ENCODE peak calls at places on chromosome 1, in six cellular contexts. Q, M, F, O, A and X are unnamed samples. For H3K36me3, the result is how much of the 10 kb centered on the place peaks cover.

GRCh38 chr1:6267686-6268281 is 6.9 kb upstream of the GPR153 start:
- DNase-seq in Q (no peak), M (no peak), F (no peak), O (no peak), A (no peak), X (no peak)

GRCh38 chr1:215567491-215568286 is 585 bp downstream of the KCTD3 start:
- DNase-seq in Q (no peak), M (peak), F (peak), O (peak), A (no peak), X (peak)

GRCh38 chr1:210792703-210793102 is 341.2 kb downstream of the KCNH1 start:
- DNase-seq in Q (no peak), M (no peak), F (no peak), O (no peak), A (no peak), X (no peak)

GRCh38 chr1:175742790-175743459 is 470 bp downstream of the TNR start:
- DNase-seq in Q (no peak), M (no peak), F (no peak), O (no peak), A (no peak), X (no peak)

GRCh38 chr1:143718021-143718420 is 253.8 kb downstream of the FAM72C start:
- DNase-seq in Q (no peak), M (no peak), F (no peak), O (no peak), A (no peak), X (no peak)

GRCh38 chr1:29282924-29283803 is 46.8 kb downstream of the PTPRU start:
- DNase-seq in Q (peak), M (peak), F (peak), O (peak), A (no peak), X (no peak)

GRCh38 chr1:53090227-53091147 is 28.5 kb downstream of the PODN start:
- DNase-seq in Q (no peak), M (no peak), F (no peak), O (peak), A (no peak), X (no peak)

GRCh38 chr1:56617141-56617540 is 28.0 kb upstream of the PRKAA2 start:
- DNase-seq in Q (no peak), M (no peak), F (no peak), O (no peak), A (no peak), X (no peak)

GRCh38 chr1:236159704-236160539 is 17.6 kb downstream of the GPR137B start:
- DNase-seq in Q (no peak), M (no peak), F (no peak), O (peak), A (no peak), X (no peak)

GRCh38 chr1:154335351-154335714 is 10.0 kb downstream of the ATP8B2 start:
- DNase-seq in Q (no peak), M (no peak), F (no peak), O (no peak), A (no peak), X (no peak)

GRCh38 chr1:154330669-154331068 is 5.3 kb downstream of the ATP8B2 start:
- DNase-seq in Q (no peak), M (no peak), F (no peak), O (no peak), A (no peak), X (no peak)

GRCh38 chr1:154337253-154337894 is 12.0 kb downstream of the ATP8B2 start:
- DNase-seq in Q (no peak), M (no peak), F (no peak), O (no peak), A (no peak), X (no peak)

GRCh38 chr1:154338875-154339274 is 13.6 kb downstream of the ATP8B2 start:
- DNase-seq in Q (no peak), M (no peak), F (no peak), O (no peak), A (no peak), X (no peak)

GRCh38 chr1:154334647-154335350 is 9.5 kb downstream of the ATP8B2 start:
- DNase-seq in Q (peak), M (peak), F (peak), O (peak), A (peak), X (peak)
- H3K36me3 ChIP-seq in Q (under half), M (under half), F (under half), O (under half), A (half or more), X (under half)

DNA sequence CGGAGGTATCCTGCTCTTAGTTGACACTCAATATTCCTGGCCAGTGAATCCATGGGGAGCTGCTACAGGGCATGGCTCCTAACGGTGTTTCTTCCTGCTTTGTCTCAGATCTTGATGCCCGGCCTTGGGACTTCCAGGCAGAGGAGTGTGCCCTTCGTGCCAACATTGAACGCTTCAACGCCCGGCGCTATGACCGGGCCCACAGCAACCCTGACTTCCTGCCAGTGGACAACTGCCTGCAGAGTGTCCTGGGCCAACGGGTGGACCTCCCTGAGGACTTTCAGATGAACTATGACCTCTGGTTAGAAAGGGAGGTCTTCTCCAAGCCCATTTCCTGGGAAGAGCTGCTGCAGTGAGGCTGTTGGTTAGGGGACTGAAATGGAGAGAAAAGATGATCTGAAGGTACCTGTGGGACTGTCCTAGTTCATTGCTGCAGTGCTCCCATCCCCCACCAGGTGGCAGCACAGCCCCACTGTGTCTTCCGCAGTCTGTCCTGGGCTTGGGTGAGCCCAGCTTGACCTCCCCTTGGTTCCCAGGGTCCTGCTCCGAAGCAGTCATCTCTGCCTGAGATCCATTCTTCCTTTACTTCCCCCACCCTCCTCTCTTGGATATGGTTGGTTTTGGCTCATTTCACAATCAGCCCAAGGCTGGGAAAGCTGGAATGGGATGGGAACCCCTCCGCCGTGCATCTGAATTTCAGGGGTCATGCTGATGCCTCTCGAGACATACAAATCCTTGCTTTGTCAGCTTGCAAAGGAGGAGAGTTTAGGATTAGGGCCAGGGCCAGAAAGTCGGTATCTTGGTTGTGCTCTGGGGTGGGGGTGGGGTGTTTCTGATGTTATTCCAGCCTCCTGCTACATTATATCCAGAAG is 16.7 kb downstream of the ALX3 start:
- DNase-seq in Q (peak), M (peak), F (peak), O (peak), A (no peak), X (no peak)
- TF ChIP-seq POLR2A in Q (no peak), M (no peak), F (no peak), O (no peak), A (no peak), X (no peak)

GRCh38 chr1:32427264-32427963 is 33.2 kb upstream of the BSDC1 start:
- DNase-seq in Q (no peak), M (no peak), F (no peak), O (no peak), A (no peak), X (no peak)
- H3K4me3 ChIP-seq in Q (no peak), M (no peak), F (no peak), O (no peak), A (peak), X (no peak)

GRCh38 chr1:43600033-43601020 is 49.6 kb upstream of the KDM4A start:
- DNase-seq in Q (no peak), M (no peak), F (no peak), O (no peak), A (no peak), X (no peak)

GRCh38 chr1:43598622-43599021 is 51.3 kb upstream of the KDM4A start:
- DNase-seq in Q (no peak), M (no peak), F (no peak), O (no peak), A (no peak), X (no peak)

GRCh38 chr1:43596579-43596978 is 53.4 kb upstream of the KDM4A start:
- DNase-seq in Q (no peak), M (no peak), F (no peak), O (no peak), A (no peak), X (no peak)

GRCh38 chr1:43597028-43597427 is 52.9 kb upstream of the KDM4A start:
- DNase-seq in Q (no peak), M (no peak), F (no peak), O (no peak), A (no peak), X (no peak)

GRCh38 chr1:43597721-43598120 is 52.2 kb upstream of the KDM4A start:
- DNase-seq in Q (no peak), M (no peak), F (no peak), O (no peak), A (no peak), X (no peak)
- H3K36me3 ChIP-seq in Q (under half), M (under half), F (under half), O (half or more), A (half or more), X (under half)

GRCh38 chr1:3530931-3531818 is 76.7 kb downstream of the ARHGEF16 start:
- DNase-seq in Q (peak), M (peak), F (no peak), O (peak), A (no peak), X (peak)
- TF ChIP-seq POLR2A in Q (no peak), M (peak), F (no peak), O (peak), A (no peak), X (peak)

DNA sequence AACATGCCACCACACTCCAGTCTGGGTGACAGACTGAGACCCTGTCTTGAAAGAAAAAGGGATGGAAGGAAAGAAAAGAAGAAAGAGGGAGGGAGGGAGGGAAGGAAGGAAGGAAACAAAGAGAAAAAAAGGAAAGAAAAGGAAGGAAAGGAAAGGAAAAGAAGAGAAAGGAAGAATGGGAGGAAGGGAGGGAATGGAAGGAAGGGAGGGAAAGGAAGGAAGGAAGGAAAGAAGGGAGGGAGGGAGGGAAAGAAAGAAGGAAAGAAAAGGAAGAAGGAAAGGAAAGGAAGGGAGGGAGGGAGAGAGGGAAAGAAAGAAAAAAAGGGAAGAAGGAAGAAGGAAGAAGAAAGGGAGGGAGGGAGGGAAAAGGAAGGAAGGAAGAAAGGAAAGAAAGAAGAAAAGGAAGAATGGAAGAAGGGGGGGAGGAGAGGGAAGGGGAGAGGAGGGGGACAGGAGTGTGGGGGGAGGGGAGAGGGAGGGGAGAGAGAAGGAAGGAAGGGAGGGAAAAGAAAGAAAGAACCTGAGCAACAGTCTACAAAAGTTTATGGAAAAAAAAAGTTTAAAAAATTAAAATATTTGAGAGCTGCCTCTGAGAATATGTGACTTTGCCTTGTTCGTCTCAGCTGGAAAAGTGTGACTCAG is 5.1 kb upstream of the PPP1R15B start:
- DNase-seq in Q (no peak), M (no peak), F (no peak), O (no peak), A (no peak), X (no peak)
- H3K4me3 ChIP-seq in Q (no peak), M (no peak), F (no peak), O (no peak), A (no peak), X (no peak)

GRCh38 chr1:178702141-178702540 is 22.9 kb upstream of the RALGPS2 start:
- DNase-seq in Q (no peak), M (no peak), F (no peak), O (no peak), A (no peak), X (no peak)
- H3K36me3 ChIP-seq in Q (under half), M (under half), F (under half), O (under half), A (under half), X (under half)

GRCh38 chr1:37471345-37472231 is 2.8 kb upstream of the ZC3H12A start:
- DNase-seq in Q (peak), M (peak), F (peak), O (peak), A (no peak), X (no peak)
- TF ChIP-seq POLR2A in Q (no peak), M (no peak), F (no peak), O (peak), A (no peak), X (peak)

DNA sequence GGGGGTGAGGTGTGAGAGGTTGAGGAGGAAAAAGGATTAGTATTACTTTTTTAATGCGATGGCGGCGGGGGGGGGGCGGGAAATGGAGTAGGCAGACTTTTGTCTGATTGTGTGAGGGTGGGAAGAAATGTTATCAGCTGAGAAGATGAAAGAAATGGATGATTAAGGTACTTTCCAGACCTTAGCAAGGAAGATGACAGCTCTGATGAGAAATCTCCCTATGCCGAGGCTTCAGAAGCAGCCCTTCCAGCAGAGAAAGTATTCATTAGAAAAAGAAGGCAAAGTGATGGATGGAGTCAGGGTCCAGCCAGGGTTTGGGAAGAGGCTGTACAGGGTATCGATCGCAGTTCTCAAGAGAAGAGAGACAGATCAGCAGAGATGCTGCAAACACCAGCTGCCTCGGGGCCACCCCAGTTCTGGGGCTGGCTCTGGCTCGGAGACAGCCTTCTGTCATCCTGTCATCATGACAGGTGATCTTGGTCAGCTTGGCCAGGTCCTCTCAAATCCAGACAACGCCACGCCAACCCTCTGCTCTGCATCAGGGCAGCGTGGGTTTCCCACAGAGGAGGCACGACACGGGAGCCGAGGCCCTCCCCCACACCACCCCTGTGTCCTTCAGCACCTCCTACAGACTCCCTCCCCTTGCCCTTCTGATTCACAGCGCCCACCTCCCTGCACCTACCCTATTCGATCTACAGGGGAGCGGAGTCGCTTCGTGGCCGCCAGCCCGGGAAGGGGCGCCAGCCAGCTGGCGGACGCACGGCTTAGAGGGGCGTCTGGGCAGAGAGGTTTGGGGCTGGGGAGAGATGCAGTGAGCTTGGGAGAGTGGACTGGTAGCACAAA is 688 bp upstream of the ATXN7L2 start:
- DNase-seq in Q (no peak), M (peak), F (peak), O (peak), A (no peak), X (no peak)
- H3K4me3 ChIP-seq in Q (peak), M (peak), F (peak), O (peak), A (peak), X (peak)

DNA sequence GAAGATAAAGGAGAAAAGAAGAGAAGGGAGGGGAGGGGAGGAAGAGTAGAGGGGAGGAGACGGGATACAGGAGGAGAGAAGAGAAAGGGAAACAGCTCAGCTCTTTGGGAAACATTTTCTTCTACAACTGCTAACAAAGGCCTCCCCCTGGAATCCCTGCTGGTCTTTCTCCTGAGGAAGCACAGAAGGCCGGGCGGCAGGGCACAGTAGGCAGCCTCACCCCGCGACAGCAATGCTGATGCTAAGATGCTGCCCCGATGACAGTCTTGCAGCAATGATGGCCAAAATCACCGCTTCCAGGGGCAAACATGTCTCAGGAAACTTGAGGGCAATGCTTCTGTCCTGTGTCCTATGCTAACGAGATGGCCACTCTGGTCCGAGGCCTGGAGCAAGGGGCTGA is 5.2 kb downstream of the KIAA2013 start:
- DNase-seq in Q (no peak), M (no peak), F (no peak), O (no peak), A (no peak), X (no peak)
- H3K36me3 ChIP-seq in Q (under half), M (under half), F (under half), O (half or more), A (half or more), X (under half)